ENCODE peak calls at places on chromosomes 5 and 9, in seven cellular contexts. One of them, this sample, is unnamed.

GRCh38 chr5:53996008-53996407 is 314.4 kb downstream of the ARL15 start:
- DNase-seq in colonic mucosa: no peak
- DNase-seq in MM.1S: no peak
- DNase-seq in neuronal stem cell: no peak
- DNase-seq in HAP-1: peak; percentile 36
- DNase-seq in GM12878: no peak
- DNase-seq in HFF-Myc: no peak
- DNase-seq in this sample: no peak

GRCh38 chr9:89463986-89464901 is 33.7 kb downstream of the SEMA4D start:
- DNase-seq in colonic mucosa: peak; percentile 45
- DNase-seq in MM.1S: peak; percentile 68
- DNase-seq in neuronal stem cell: no peak
- DNase-seq in HAP-1: no peak
- DNase-seq in GM12878: peak; percentile 85
- DNase-seq in HFF-Myc: no peak
- DNase-seq in this sample: no peak

GRCh38 chr9:37904647-37905505 is 949 bp upstream of the SLC25A51 start:
- DNase-seq in colonic mucosa: peak; percentile 34
- DNase-seq in MM.1S: peak; percentile 34
- DNase-seq in neuronal stem cell: no peak
- DNase-seq in HAP-1: no peak
- DNase-seq in GM12878: no peak
- DNase-seq in HFF-Myc: no peak
- DNase-seq in this sample: no peak

GRCh38 chr5:141908796-141909195 is 14.9 kb upstream of the DELE1 start:
- DNase-seq in colonic mucosa: no peak
- DNase-seq in MM.1S: no peak
- DNase-seq in neuronal stem cell: no peak
- DNase-seq in HAP-1: no peak
- DNase-seq in GM12878: no peak
- DNase-seq in HFF-Myc: no peak
- DNase-seq in this sample: no peak

GRCh38 chr5:55440188-55440646 is 94.5 kb downstream of the PLPP1 start:
- DNase-seq in colonic mucosa: no peak
- DNase-seq in MM.1S: no peak
- DNase-seq in neuronal stem cell: no peak
- DNase-seq in HAP-1: no peak
- DNase-seq in GM12878: no peak
- DNase-seq in HFF-Myc: peak; percentile 25
- DNase-seq in this sample: peak; percentile 61

GRCh38 chr9:128742401-128742800 is 18.5 kb upstream of the ZDHHC12 start:
- DNase-seq in colonic mucosa: no peak
- DNase-seq in MM.1S: no peak
- DNase-seq in neuronal stem cell: no peak
- DNase-seq in HAP-1: no peak
- DNase-seq in GM12878: no peak
- DNase-seq in HFF-Myc: no peak
- DNase-seq in this sample: no peak

GRCh38 chr5:125457617-125458016 is 711.2 kb upstream of the ZNF608 start:
- DNase-seq in colonic mucosa: no peak
- DNase-seq in MM.1S: no peak
- DNase-seq in neuronal stem cell: no peak
- DNase-seq in HAP-1: no peak
- DNase-seq in GM12878: no peak
- DNase-seq in HFF-Myc: no peak
- DNase-seq in this sample: no peak

GRCh38 chr9:98809311-98810105 is 2.0 kb downstream of the GALNT12 start:
- DNase-seq in colonic mucosa: peak; percentile 44
- DNase-seq in MM.1S: no peak
- DNase-seq in neuronal stem cell: peak; percentile 55
- DNase-seq in HAP-1: no peak
- DNase-seq in GM12878: no peak
- DNase-seq in HFF-Myc: no peak
- DNase-seq in this sample: no peak

GRCh38 chr9:13689925-13690324 is 410.4 kb upstream of the MPDZ start:
- DNase-seq in colonic mucosa: no peak
- DNase-seq in MM.1S: no peak
- DNase-seq in neuronal stem cell: no peak
- DNase-seq in HAP-1: no peak
- DNase-seq in GM12878: no peak
- DNase-seq in HFF-Myc: no peak
- DNase-seq in this sample: no peak

GRCh38 chr9:112174223-112174964 is 703 bp downstream of the SUSD1 start:
- DNase-seq in colonic mucosa: peak; percentile 84
- DNase-seq in MM.1S: peak; percentile 70
- DNase-seq in neuronal stem cell: no peak
- DNase-seq in HAP-1: peak; percentile 28
- DNase-seq in GM12878: peak; percentile 30
- DNase-seq in HFF-Myc: peak; percentile 21
- DNase-seq in this sample: no peak

GRCh38 chr9:38641985-38642864 is 21.8 kb upstream of the ANKRD18A start:
- DNase-seq in colonic mucosa: peak; percentile 49
- DNase-seq in MM.1S: peak; percentile 34
- DNase-seq in neuronal stem cell: peak; percentile 49
- DNase-seq in HAP-1: peak; percentile 63
- DNase-seq in GM12878: no peak
- DNase-seq in HFF-Myc: no peak
- DNase-seq in this sample: peak; percentile 3

GRCh38 chr5:39219433-39219832 is at the start of gene FYB1:
- DNase-seq in colonic mucosa: no peak
- DNase-seq in MM.1S: no peak
- DNase-seq in neuronal stem cell: no peak
- DNase-seq in HAP-1: no peak
- DNase-seq in GM12878: no peak
- DNase-seq in HFF-Myc: no peak
- DNase-seq in this sample: no peak

GRCh38 chr5:68392608-68393007 is 177.1 kb downstream of the PIK3R1 start:
- DNase-seq in colonic mucosa: no peak
- DNase-seq in MM.1S: no peak
- DNase-seq in neuronal stem cell: no peak
- DNase-seq in HAP-1: no peak
- DNase-seq in GM12878: no peak
- DNase-seq in HFF-Myc: no peak
- DNase-seq in this sample: no peak

DNA sequence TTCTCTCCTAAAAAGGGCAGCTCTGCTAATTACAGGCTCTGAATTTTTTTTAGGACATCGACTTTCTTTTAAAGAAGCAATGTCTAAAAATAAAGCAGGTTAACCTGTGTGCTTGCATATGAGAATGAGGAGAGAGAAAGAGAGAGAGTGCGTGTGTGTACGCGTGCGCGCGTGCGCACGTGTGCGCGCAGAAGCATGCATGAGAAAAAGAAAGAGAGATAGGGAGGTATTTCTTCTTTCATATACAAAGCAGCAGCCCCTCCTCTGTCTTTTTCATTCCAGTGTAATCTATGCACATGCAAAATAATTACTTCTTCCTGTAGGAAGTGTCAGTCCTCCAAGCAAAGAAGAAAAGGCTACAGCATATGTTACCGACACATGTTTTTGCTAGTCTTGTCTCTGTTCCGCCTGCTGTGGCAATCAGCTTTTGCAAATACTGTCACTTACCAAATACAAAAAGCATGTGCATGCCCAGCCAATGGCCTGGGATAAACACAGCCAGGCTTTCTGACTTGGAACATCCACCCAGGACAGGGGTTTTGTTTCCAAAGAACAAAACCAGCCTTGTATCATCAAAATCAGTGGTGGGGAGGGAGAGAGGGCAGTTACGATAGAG is 252.3 kb upstream of the SLC24A2 start:
- DNase-seq in colonic mucosa: no peak
- DNase-seq in MM.1S: no peak
- DNase-seq in neuronal stem cell: no peak
- DNase-seq in HAP-1: no peak
- DNase-seq in GM12878: no peak
- DNase-seq in HFF-Myc: no peak
- DNase-seq in this sample: no peak
- H3K4me3 ChIP-seq in colonic mucosa: no peak overlapping the region
- H3K4me3 ChIP-seq in MM.1S: no peak overlapping the region
- H3K4me3 ChIP-seq in neuronal stem cell: no peak overlapping the region
- H3K4me3 ChIP-seq in HAP-1: no peak overlapping the region
- H3K4me3 ChIP-seq in GM12878: no peak overlapping the region
- H3K4me3 ChIP-seq in HFF-Myc: no peak overlapping the region
- H3K4me3 ChIP-seq in this sample: peak overlapping the region; percentile 17

GRCh38 chr9:1766042-1766441 is 249.1 kb upstream of the SMARCA2 start:
- DNase-seq in colonic mucosa: no peak
- DNase-seq in MM.1S: no peak
- DNase-seq in neuronal stem cell: no peak
- DNase-seq in HAP-1: no peak
- DNase-seq in GM12878: no peak
- DNase-seq in HFF-Myc: no peak
- DNase-seq in this sample: no peak
- H3K4me3 ChIP-seq in colonic mucosa: no peak overlapping the region
- H3K4me3 ChIP-seq in MM.1S: no peak overlapping the region
- H3K4me3 ChIP-seq in neuronal stem cell: no peak overlapping the region
- H3K4me3 ChIP-seq in HAP-1: no peak overlapping the region
- H3K4me3 ChIP-seq in GM12878: no peak overlapping the region
- H3K4me3 ChIP-seq in HFF-Myc: no peak overlapping the region
- H3K4me3 ChIP-seq in this sample: no peak overlapping the region

GRCh38 chr5:93585753-93586385 is 2.8 kb downstream of the NR2F1 start:
- DNase-seq in colonic mucosa: no peak
- DNase-seq in MM.1S: no peak
- DNase-seq in neuronal stem cell: no peak
- DNase-seq in HAP-1: peak; percentile 35
- DNase-seq in GM12878: no peak
- DNase-seq in HFF-Myc: no peak
- DNase-seq in this sample: no peak
- H3K4me3 ChIP-seq in colonic mucosa: peak overlapping the region; percentile 28
- H3K4me3 ChIP-seq in MM.1S: no peak overlapping the region
- H3K4me3 ChIP-seq in neuronal stem cell: peak overlapping the region; percentile 97
- H3K4me3 ChIP-seq in HAP-1: peak overlapping the region; percentile 57
- H3K4me3 ChIP-seq in GM12878: no peak overlapping the region
- H3K4me3 ChIP-seq in HFF-Myc: peak overlapping the region; percentile 67
- H3K4me3 ChIP-seq in this sample: peak overlapping the region; percentile 86

DNA sequence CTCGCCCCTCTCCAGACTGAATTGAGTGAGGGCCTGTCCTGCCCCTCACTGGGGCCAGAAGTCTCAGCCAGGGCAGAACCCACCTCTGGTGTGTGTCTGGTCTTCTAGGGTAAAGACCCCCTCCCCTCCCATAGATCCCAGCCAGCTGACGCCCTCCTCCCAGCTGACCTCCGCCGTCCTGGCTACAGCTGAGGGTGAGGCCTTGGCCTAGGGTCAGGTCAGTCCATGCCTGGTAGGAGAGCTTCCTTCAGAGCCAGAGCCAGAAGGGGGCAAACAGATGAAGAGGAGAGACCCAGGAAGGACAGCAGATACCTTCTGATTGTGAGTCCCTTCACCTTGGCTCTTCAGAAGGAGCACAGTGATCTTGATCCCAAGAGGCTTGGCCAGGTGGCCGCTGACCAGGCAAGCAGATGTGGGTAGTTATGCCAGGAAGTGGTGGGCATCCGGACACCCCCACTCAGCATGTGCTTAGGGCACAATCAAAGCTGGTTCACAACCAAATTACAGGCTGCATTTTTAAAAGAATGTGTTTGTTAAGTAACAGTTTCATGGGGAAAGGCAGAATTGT is 29.8 kb downstream of the JADE2 start:
- DNase-seq in colonic mucosa: no peak
- DNase-seq in MM.1S: no peak
- DNase-seq in neuronal stem cell: no peak
- DNase-seq in HAP-1: no peak
- DNase-seq in GM12878: no peak
- DNase-seq in HFF-Myc: no peak
- DNase-seq in this sample: no peak
- H3K4me3 ChIP-seq in colonic mucosa: no peak overlapping the region
- H3K4me3 ChIP-seq in MM.1S: no peak overlapping the region
- H3K4me3 ChIP-seq in neuronal stem cell: no peak overlapping the region
- H3K4me3 ChIP-seq in HAP-1: no peak overlapping the region
- H3K4me3 ChIP-seq in GM12878: no peak overlapping the region
- H3K4me3 ChIP-seq in HFF-Myc: no peak overlapping the region
- H3K4me3 ChIP-seq in this sample: no peak overlapping the region

GRCh38 chr5:149936044-149936699 is 8.4 kb downstream of the PDE6A start:
- DNase-seq in colonic mucosa: no peak
- DNase-seq in MM.1S: no peak
- DNase-seq in neuronal stem cell: no peak
- DNase-seq in HAP-1: no peak
- DNase-seq in GM12878: no peak
- DNase-seq in HFF-Myc: no peak
- DNase-seq in this sample: peak; percentile 44
- H3K4me3 ChIP-seq in colonic mucosa: no peak overlapping the region
- H3K4me3 ChIP-seq in MM.1S: no peak overlapping the region
- H3K4me3 ChIP-seq in neuronal stem cell: no peak overlapping the region
- H3K4me3 ChIP-seq in HAP-1: no peak overlapping the region
- H3K4me3 ChIP-seq in GM12878: no peak overlapping the region
- H3K4me3 ChIP-seq in HFF-Myc: no peak overlapping the region
- H3K4me3 ChIP-seq in this sample: no peak overlapping the region

GRCh38 chr5:138274189-138274853 is at the start of gene GFRA3:
- DNase-seq in colonic mucosa: no peak
- DNase-seq in MM.1S: no peak
- DNase-seq in neuronal stem cell: peak; percentile 43
- DNase-seq in HAP-1: no peak
- DNase-seq in GM12878: no peak
- DNase-seq in HFF-Myc: no peak
- DNase-seq in this sample: no peak
- H3K4me3 ChIP-seq in colonic mucosa: peak within 1 kb of the TSS; percentile 31
- H3K4me3 ChIP-seq in MM.1S: peak within 1 kb of the TSS; percentile 23
- H3K4me3 ChIP-seq in neuronal stem cell: peak within 1 kb of the TSS; percentile 38
- H3K4me3 ChIP-seq in HAP-1: no peak within 1 kb of the TSS
- H3K4me3 ChIP-seq in GM12878: peak within 1 kb of the TSS; percentile 47
- H3K4me3 ChIP-seq in HFF-Myc: peak within 1 kb of the TSS; percentile 29
- H3K4me3 ChIP-seq in this sample: no peak within 1 kb of the TSS

This sample was measured in SK-N-MC.